ENCODE peak calls at places on chromosomes 2 and 18, in eight cellular contexts. One of them, this sample, is unnamed.

GRCh38 chr2:85795331-85796045 is 41.7 kb downstream of the ATOH8 start:
- DNase-seq in GM04503: no peak
- DNase-seq in HEK293T: no peak
- DNase-seq in GM12892: no peak
- DNase-seq in NCI-H460: no peak
- DNase-seq in stimulated activated CD8-positive, alpha-beta memory T cell treated with anti-CD3 and anti-CD28 coated beads, Interleukin-15, amount 100 ng/mL, for 24 hours: no peak
- DNase-seq in NCI-H187: no peak
- DNase-seq in stimulated activated CD4-positive, alpha-beta T cell treated with anti-CD3 and anti-CD28 coated beads, Interleukin-12 subunit alpha, Interleukin-12 subunit beta, amount 100 ng/mL, for 24 hours: no peak
- DNase-seq in this sample: no peak

GRCh38 chr2:240974771-240975572 is 23.4 kb upstream of the SNED1 start:
- DNase-seq in stimulated activated CD4-positive, alpha-beta T cell treated with anti-CD3 and anti-CD28 coated beads, Interleukin-12 subunit alpha, Interleukin-12 subunit beta, amount 100 ng/mL, for 24 hours: no peak
- DNase-seq in NCI-H460: no peak
- DNase-seq in GM04503: no peak
- DNase-seq in NCI-H187: no peak
- DNase-seq in HEK293T: no peak
- DNase-seq in GM12892: no peak
- DNase-seq in stimulated activated CD8-positive, alpha-beta memory T cell treated with anti-CD3 and anti-CD28 coated beads, Interleukin-15, amount 100 ng/mL, for 24 hours: no peak
- DNase-seq in this sample: no peak

GRCh38 chr2:178157574-178157973 is 36.7 kb upstream of the OSBPL6 start:
- DNase-seq in NCI-H460: no peak
- DNase-seq in GM04503: no peak
- DNase-seq in HEK293T: no peak
- DNase-seq in GM12892: no peak
- DNase-seq in stimulated activated CD8-positive, alpha-beta memory T cell treated with anti-CD3 and anti-CD28 coated beads, Interleukin-15, amount 100 ng/mL, for 24 hours: no peak
- DNase-seq in NCI-H187: no peak
- DNase-seq in stimulated activated CD4-positive, alpha-beta T cell treated with anti-CD3 and anti-CD28 coated beads, Interleukin-12 subunit alpha, Interleukin-12 subunit beta, amount 100 ng/mL, for 24 hours: no peak
- DNase-seq in this sample: no peak

GRCh38 chr2:84703831-84704230 is 177.1 kb downstream of the TRABD2A start:
- DNase-seq in stimulated activated CD4-positive, alpha-beta T cell treated with anti-CD3 and anti-CD28 coated beads, Interleukin-12 subunit alpha, Interleukin-12 subunit beta, amount 100 ng/mL, for 24 hours: no peak
- DNase-seq in NCI-H460: no peak
- DNase-seq in GM04503: no peak
- DNase-seq in NCI-H187: no peak
- DNase-seq in HEK293T: no peak
- DNase-seq in GM12892: no peak
- DNase-seq in stimulated activated CD8-positive, alpha-beta memory T cell treated with anti-CD3 and anti-CD28 coated beads, Interleukin-15, amount 100 ng/mL, for 24 hours: no peak
- DNase-seq in this sample: no peak

GRCh38 chr2:95336408-95336807 is 39.3 kb downstream of the KCNIP3 start:
- DNase-seq in GM12892: no peak
- DNase-seq in HEK293T: no peak
- DNase-seq in GM04503: no peak
- DNase-seq in NCI-H187: no peak
- DNase-seq in stimulated activated CD4-positive, alpha-beta T cell treated with anti-CD3 and anti-CD28 coated beads, Interleukin-12 subunit alpha, Interleukin-12 subunit beta, amount 100 ng/mL, for 24 hours: no peak
- DNase-seq in stimulated activated CD8-positive, alpha-beta memory T cell treated with anti-CD3 and anti-CD28 coated beads, Interleukin-15, amount 100 ng/mL, for 24 hours: no peak
- DNase-seq in NCI-H460: no peak
- DNase-seq in this sample: no peak

GRCh38 chr2:45962522-45962921 is 311.0 kb downstream of the PRKCE start:
- DNase-seq in stimulated activated CD8-positive, alpha-beta memory T cell treated with anti-CD3 and anti-CD28 coated beads, Interleukin-15, amount 100 ng/mL, for 24 hours: no peak
- DNase-seq in GM04503: peak
- DNase-seq in GM12892: no peak
- DNase-seq in HEK293T: no peak
- DNase-seq in NCI-H460: no peak
- DNase-seq in stimulated activated CD4-positive, alpha-beta T cell treated with anti-CD3 and anti-CD28 coated beads, Interleukin-12 subunit alpha, Interleukin-12 subunit beta, amount 100 ng/mL, for 24 hours: no peak
- DNase-seq in NCI-H187: no peak
- DNase-seq in this sample: peak

GRCh38 chr2:158539176-158539895 is 82.6 kb downstream of the PKP4 start:
- DNase-seq in stimulated activated CD4-positive, alpha-beta T cell treated with anti-CD3 and anti-CD28 coated beads, Interleukin-12 subunit alpha, Interleukin-12 subunit beta, amount 100 ng/mL, for 24 hours: no peak
- DNase-seq in stimulated activated CD8-positive, alpha-beta memory T cell treated with anti-CD3 and anti-CD28 coated beads, Interleukin-15, amount 100 ng/mL, for 24 hours: no peak
- DNase-seq in NCI-H460: peak
- DNase-seq in GM12892: no peak
- DNase-seq in GM04503: peak
- DNase-seq in HEK293T: no peak
- DNase-seq in NCI-H187: no peak
- DNase-seq in this sample: peak

GRCh38 chr2:10536569-10537133 is 88.5 kb upstream of the ODC1 start:
- DNase-seq in NCI-H460: no peak
- DNase-seq in stimulated activated CD4-positive, alpha-beta T cell treated with anti-CD3 and anti-CD28 coated beads, Interleukin-12 subunit alpha, Interleukin-12 subunit beta, amount 100 ng/mL, for 24 hours: no peak
- DNase-seq in GM04503: no peak
- DNase-seq in stimulated activated CD8-positive, alpha-beta memory T cell treated with anti-CD3 and anti-CD28 coated beads, Interleukin-15, amount 100 ng/mL, for 24 hours: no peak
- DNase-seq in HEK293T: peak
- DNase-seq in GM12892: no peak
- DNase-seq in NCI-H187: no peak
- DNase-seq in this sample: no peak

GRCh38 chr2:63790913-63791312 is 50.8 kb upstream of the UGP2 start:
- DNase-seq in GM04503: peak
- DNase-seq in HEK293T: no peak
- DNase-seq in GM12892: no peak
- DNase-seq in stimulated activated CD8-positive, alpha-beta memory T cell treated with anti-CD3 and anti-CD28 coated beads, Interleukin-15, amount 100 ng/mL, for 24 hours: no peak
- DNase-seq in NCI-H460: peak
- DNase-seq in stimulated activated CD4-positive, alpha-beta T cell treated with anti-CD3 and anti-CD28 coated beads, Interleukin-12 subunit alpha, Interleukin-12 subunit beta, amount 100 ng/mL, for 24 hours: no peak
- DNase-seq in NCI-H187: no peak
- DNase-seq in this sample: peak

GRCh38 chr18:66958309-66958708 is 354.4 kb upstream of the CDH19 start:
- DNase-seq in stimulated activated CD8-positive, alpha-beta memory T cell treated with anti-CD3 and anti-CD28 coated beads, Interleukin-15, amount 100 ng/mL, for 24 hours: no peak
- DNase-seq in NCI-H187: no peak
- DNase-seq in stimulated activated CD4-positive, alpha-beta T cell treated with anti-CD3 and anti-CD28 coated beads, Interleukin-12 subunit alpha, Interleukin-12 subunit beta, amount 100 ng/mL, for 24 hours: no peak
- DNase-seq in NCI-H460: no peak
- DNase-seq in GM12892: no peak
- DNase-seq in GM04503: no peak
- DNase-seq in HEK293T: no peak
- DNase-seq in this sample: no peak

GRCh38 chr2:132877923-132878322 is 207.9 kb upstream of the LYPD1 start:
- DNase-seq in NCI-H187: no peak
- DNase-seq in HEK293T: no peak
- DNase-seq in stimulated activated CD8-positive, alpha-beta memory T cell treated with anti-CD3 and anti-CD28 coated beads, Interleukin-15, amount 100 ng/mL, for 24 hours: no peak
- DNase-seq in stimulated activated CD4-positive, alpha-beta T cell treated with anti-CD3 and anti-CD28 coated beads, Interleukin-12 subunit alpha, Interleukin-12 subunit beta, amount 100 ng/mL, for 24 hours: no peak
- DNase-seq in GM12892: no peak
- DNase-seq in GM04503: no peak
- DNase-seq in NCI-H460: no peak
- DNase-seq in this sample: no peak

GRCh38 chr2:233083782-233084181 is 23.6 kb downstream of the INPP5D start:
- DNase-seq in GM12892: no peak
- DNase-seq in stimulated activated CD8-positive, alpha-beta memory T cell treated with anti-CD3 and anti-CD28 coated beads, Interleukin-15, amount 100 ng/mL, for 24 hours: no peak
- DNase-seq in NCI-H460: no peak
- DNase-seq in HEK293T: no peak
- DNase-seq in NCI-H187: no peak
- DNase-seq in stimulated activated CD4-positive, alpha-beta T cell treated with anti-CD3 and anti-CD28 coated beads, Interleukin-12 subunit alpha, Interleukin-12 subunit beta, amount 100 ng/mL, for 24 hours: no peak
- DNase-seq in GM04503: no peak
- DNase-seq in this sample: no peak

GRCh38 chr2:220219371-220219770 is 591.9 kb downstream of the SLC4A3 start:
- DNase-seq in NCI-H460: no peak
- DNase-seq in stimulated activated CD4-positive, alpha-beta T cell treated with anti-CD3 and anti-CD28 coated beads, Interleukin-12 subunit alpha, Interleukin-12 subunit beta, amount 100 ng/mL, for 24 hours: no peak
- DNase-seq in GM12892: no peak
- DNase-seq in NCI-H187: no peak
- DNase-seq in GM04503: no peak
- DNase-seq in HEK293T: no peak
- DNase-seq in stimulated activated CD8-positive, alpha-beta memory T cell treated with anti-CD3 and anti-CD28 coated beads, Interleukin-15, amount 100 ng/mL, for 24 hours: no peak
- DNase-seq in this sample: no peak

GRCh38 chr2:85522090-85522647 is 16.8 kb upstream of the MAT2A start:
- DNase-seq in NCI-H187: no peak
- DNase-seq in GM04503: no peak
- DNase-seq in GM12892: no peak
- DNase-seq in stimulated activated CD8-positive, alpha-beta memory T cell treated with anti-CD3 and anti-CD28 coated beads, Interleukin-15, amount 100 ng/mL, for 24 hours: no peak
- DNase-seq in HEK293T: no peak
- DNase-seq in NCI-H460: no peak
- DNase-seq in stimulated activated CD4-positive, alpha-beta T cell treated with anti-CD3 and anti-CD28 coated beads, Interleukin-12 subunit alpha, Interleukin-12 subunit beta, amount 100 ng/mL, for 24 hours: no peak
- DNase-seq in this sample: no peak

GRCh38 chr2:11647834-11648600 is 22.0 kb downstream of the NTSR2 start:
- DNase-seq in GM12892: no peak
- DNase-seq in stimulated activated CD4-positive, alpha-beta T cell treated with anti-CD3 and anti-CD28 coated beads, Interleukin-12 subunit alpha, Interleukin-12 subunit beta, amount 100 ng/mL, for 24 hours: no peak
- DNase-seq in NCI-H187: no peak
- DNase-seq in GM04503: no peak
- DNase-seq in NCI-H460: no peak
- DNase-seq in stimulated activated CD8-positive, alpha-beta memory T cell treated with anti-CD3 and anti-CD28 coated beads, Interleukin-15, amount 100 ng/mL, for 24 hours: no peak
- DNase-seq in HEK293T: no peak
- DNase-seq in this sample: peak

GRCh38 chr2:30688956-30689401 is 118.3 kb downstream of the CAPN13 start:
- DNase-seq in NCI-H460: no peak
- DNase-seq in stimulated activated CD4-positive, alpha-beta T cell treated with anti-CD3 and anti-CD28 coated beads, Interleukin-12 subunit alpha, Interleukin-12 subunit beta, amount 100 ng/mL, for 24 hours: no peak
- DNase-seq in GM12892: no peak
- DNase-seq in stimulated activated CD8-positive, alpha-beta memory T cell treated with anti-CD3 and anti-CD28 coated beads, Interleukin-15, amount 100 ng/mL, for 24 hours: no peak
- DNase-seq in GM04503: no peak
- DNase-seq in HEK293T: no peak
- DNase-seq in NCI-H187: no peak
- DNase-seq in this sample: no peak

GRCh38 chr2:164913640-164914346 is 41.5 kb downstream of the SLC38A11 start:
- DNase-seq in stimulated activated CD4-positive, alpha-beta T cell treated with anti-CD3 and anti-CD28 coated beads, Interleukin-12 subunit alpha, Interleukin-12 subunit beta, amount 100 ng/mL, for 24 hours: no peak
- DNase-seq in NCI-H460: peak
- DNase-seq in GM04503: no peak
- DNase-seq in NCI-H187: no peak
- DNase-seq in GM12892: no peak
- DNase-seq in stimulated activated CD8-positive, alpha-beta memory T cell treated with anti-CD3 and anti-CD28 coated beads, Interleukin-15, amount 100 ng/mL, for 24 hours: no peak
- DNase-seq in HEK293T: no peak
- DNase-seq in this sample: peak

GRCh38 chr2:74137651-74138050 is 10.1 kb downstream of the BOLA3 start:
- DNase-seq in stimulated activated CD4-positive, alpha-beta T cell treated with anti-CD3 and anti-CD28 coated beads, Interleukin-12 subunit alpha, Interleukin-12 subunit beta, amount 100 ng/mL, for 24 hours: no peak
- DNase-seq in NCI-H187: no peak
- DNase-seq in GM12892: no peak
- DNase-seq in stimulated activated CD8-positive, alpha-beta memory T cell treated with anti-CD3 and anti-CD28 coated beads, Interleukin-15, amount 100 ng/mL, for 24 hours: no peak
- DNase-seq in GM04503: no peak
- DNase-seq in HEK293T: no peak
- DNase-seq in NCI-H460: no peak
- DNase-seq in this sample: no peak

GRCh38 chr2:38106420-38107182 is 30.6 kb upstream of the CYP1B1 start:
- DNase-seq in GM12892: no peak
- DNase-seq in GM04503: peak
- DNase-seq in HEK293T: no peak
- DNase-seq in stimulated activated CD8-positive, alpha-beta memory T cell treated with anti-CD3 and anti-CD28 coated beads, Interleukin-15, amount 100 ng/mL, for 24 hours: no peak
- DNase-seq in NCI-H187: no peak
- DNase-seq in NCI-H460: no peak
- DNase-seq in stimulated activated CD4-positive, alpha-beta T cell treated with anti-CD3 and anti-CD28 coated beads, Interleukin-12 subunit alpha, Interleukin-12 subunit beta, amount 100 ng/mL, for 24 hours: no peak
- DNase-seq in this sample: peak

GRCh38 chr2:54708584-54709340 is 14.7 kb upstream of the EML6 start:
- DNase-seq in NCI-H187: no peak
- DNase-seq in stimulated activated CD8-positive, alpha-beta memory T cell treated with anti-CD3 and anti-CD28 coated beads, Interleukin-15, amount 100 ng/mL, for 24 hours: no peak
- DNase-seq in GM12892: no peak
- DNase-seq in HEK293T: no peak
- DNase-seq in GM04503: no peak
- DNase-seq in NCI-H460: no peak
- DNase-seq in stimulated activated CD4-positive, alpha-beta T cell treated with anti-CD3 and anti-CD28 coated beads, Interleukin-12 subunit alpha, Interleukin-12 subunit beta, amount 100 ng/mL, for 24 hours: no peak
- DNase-seq in this sample: no peak

GRCh38 chr2:173571887-173572680 is 217.4 kb downstream of the CDCA7 start:
- DNase-seq in NCI-H460: no peak
- DNase-seq in GM12892: no peak
- DNase-seq in stimulated activated CD8-positive, alpha-beta memory T cell treated with anti-CD3 and anti-CD28 coated beads, Interleukin-15, amount 100 ng/mL, for 24 hours: no peak
- DNase-seq in NCI-H187: no peak
- DNase-seq in stimulated activated CD4-positive, alpha-beta T cell treated with anti-CD3 and anti-CD28 coated beads, Interleukin-12 subunit alpha, Interleukin-12 subunit beta, amount 100 ng/mL, for 24 hours: no peak
- DNase-seq in GM04503: no peak
- DNase-seq in HEK293T: no peak
- DNase-seq in this sample: no peak

GRCh38 chr2:73279852-73280251 is 4.4 kb downstream of the FBXO41 start:
- DNase-seq in HEK293T: no peak
- DNase-seq in stimulated activated CD4-positive, alpha-beta T cell treated with anti-CD3 and anti-CD28 coated beads, Interleukin-12 subunit alpha, Interleukin-12 subunit beta, amount 100 ng/mL, for 24 hours: no peak
- DNase-seq in NCI-H187: no peak
- DNase-seq in NCI-H460: no peak
- DNase-seq in stimulated activated CD8-positive, alpha-beta memory T cell treated with anti-CD3 and anti-CD28 coated beads, Interleukin-15, amount 100 ng/mL, for 24 hours: no peak
- DNase-seq in GM12892: no peak
- DNase-seq in GM04503: no peak
- DNase-seq in this sample: no peak

GRCh38 chr2:15812187-15812830 is 128.0 kb upstream of the MYCN start:
- DNase-seq in NCI-H460: no peak
- DNase-seq in stimulated activated CD8-positive, alpha-beta memory T cell treated with anti-CD3 and anti-CD28 coated beads, Interleukin-15, amount 100 ng/mL, for 24 hours: no peak
- DNase-seq in HEK293T: no peak
- DNase-seq in NCI-H187: no peak
- DNase-seq in stimulated activated CD4-positive, alpha-beta T cell treated with anti-CD3 and anti-CD28 coated beads, Interleukin-12 subunit alpha, Interleukin-12 subunit beta, amount 100 ng/mL, for 24 hours: no peak
- DNase-seq in GM04503: no peak
- DNase-seq in GM12892: no peak
- DNase-seq in this sample: no peak

GRCh38 chr2:37711831-37712230 is 40.4 kb upstream of the CDC42EP3 start:
- DNase-seq in stimulated activated CD4-positive, alpha-beta T cell treated with anti-CD3 and anti-CD28 coated beads, Interleukin-12 subunit alpha, Interleukin-12 subunit beta, amount 100 ng/mL, for 24 hours: no peak
- DNase-seq in NCI-H187: no peak
- DNase-seq in NCI-H460: no peak
- DNase-seq in HEK293T: no peak
- DNase-seq in GM12892: no peak
- DNase-seq in GM04503: no peak
- DNase-seq in stimulated activated CD8-positive, alpha-beta memory T cell treated with anti-CD3 and anti-CD28 coated beads, Interleukin-15, amount 100 ng/mL, for 24 hours: no peak
- DNase-seq in this sample: peak

GRCh38 chr2:236941106-236941505 is 144.6 kb upstream of the COPS8 start:
- DNase-seq in GM04503: no peak
- DNase-seq in GM12892: no peak
- DNase-seq in stimulated activated CD8-positive, alpha-beta memory T cell treated with anti-CD3 and anti-CD28 coated beads, Interleukin-15, amount 100 ng/mL, for 24 hours: no peak
- DNase-seq in HEK293T: no peak
- DNase-seq in NCI-H187: no peak
- DNase-seq in stimulated activated CD4-positive, alpha-beta T cell treated with anti-CD3 and anti-CD28 coated beads, Interleukin-12 subunit alpha, Interleukin-12 subunit beta, amount 100 ng/mL, for 24 hours: no peak
- DNase-seq in NCI-H460: no peak
- DNase-seq in this sample: no peak

GRCh38 chr2:46648141-46648742 is 168.9 kb downstream of the TMEM247 start:
- DNase-seq in GM04503: no peak
- DNase-seq in GM12892: no peak
- DNase-seq in stimulated activated CD4-positive, alpha-beta T cell treated with anti-CD3 and anti-CD28 coated beads, Interleukin-12 subunit alpha, Interleukin-12 subunit beta, amount 100 ng/mL, for 24 hours: no peak
- DNase-seq in NCI-H460: no peak
- DNase-seq in stimulated activated CD8-positive, alpha-beta memory T cell treated with anti-CD3 and anti-CD28 coated beads, Interleukin-15, amount 100 ng/mL, for 24 hours: no peak
- DNase-seq in HEK293T: no peak
- DNase-seq in NCI-H187: no peak
- DNase-seq in this sample: peak